ENCODE peak calls at places on chromosome 4, in five cellular contexts. F is effector CD4-positive, alpha-beta T cell; E is B cell; N is T-helper 2 cell; D is choroid plexus epithelial cell. Y is an unnamed sample.

GRCh38 chr4:68904786-68905185 is 46.8 kb downstream of the UGT2A3 start:
- DNase-seq in F (no peak), N (no peak), D (no peak), E (no peak), Y (peak; percentile 41)

GRCh38 chr4:107548211-107548905 is 171.7 kb downstream of the PAPSS1 start:
- DNase-seq in N (no peak), D (peak; percentile 74), F (no peak), E (no peak), Y (no peak)

GRCh38 chr4:3851211-3851610 is 85.0 kb downstream of the ADRA2C start:
- DNase-seq in N (no peak), D (no peak), E (no peak), F (no peak), Y (no peak)

GRCh38 chr4:142961866-142962265 is 115.8 kb upstream of the INPP4B start:
- DNase-seq in F (no peak), N (no peak), D (no peak), E (no peak), Y (no peak)

GRCh38 chr4:82648356-82648755 is 86.6 kb upstream of the TMEM150C start:
- DNase-seq in F (no peak), N (no peak), D (peak; percentile 13), E (no peak), Y (no peak)

GRCh38 chr4:145530662-145531061 is 49.0 kb downstream of the SMAD1 start:
- DNase-seq in E (no peak), F (no peak), N (no peak), D (no peak), Y (no peak)

GRCh38 chr4:122783301-122784215 is 43.1 kb upstream of the FGF2 start:
- DNase-seq in E (no peak), D (peak; percentile 88), F (no peak), N (no peak), Y (peak; percentile 55)

GRCh38 chr4:111923786-111924185 is 221.5 kb upstream of the FAM241A start:
- DNase-seq in E (no peak), D (no peak), F (no peak), N (no peak), Y (no peak)